ENCODE peak calls at places on chromosome 11, in nine cellular contexts. I is SW 1271, K is DND-41, L is HFFc6, V is hippocampal formation, E is PC-3, C is thoracic aorta, G is body of pancreas, Z is substantia nigra. T is an unnamed sample.

GRCh38 chr11:10716122-10716521 is 22.6 kb upstream of the IRAG1 start:
- DNase-seq in I (no peak), K (no peak), L (no peak), V (no peak), E (peak), C (no peak), G (no peak), Z (no peak), T (no peak)

GRCh38 chr11:64745523-64746328 is 1.8 kb upstream of the RASGRP2 start:
- DNase-seq in I (peak), K (peak), L (no peak), V (peak), E (no peak), C (peak), G (peak), Z (no peak), T (no peak)

GRCh38 chr11:119624102-119624615 is 104.8 kb downstream of the NECTIN1 start:
- DNase-seq in I (no peak), K (no peak), L (no peak), V (no peak), E (peak), C (no peak), G (no peak), Z (no peak), T (no peak)

GRCh38 chr11:14422814-14423182 is 63.8 kb upstream of the RRAS2 start:
- DNase-seq in I (no peak), K (peak), L (no peak), V (no peak), E (no peak), C (no peak), G (no peak), Z (no peak), T (no peak)

GRCh38 chr11:128508785-128509518 is 78.4 kb downstream of the ETS1 start:
- DNase-seq in I (no peak), K (no peak), L (peak), V (no peak), E (peak), C (no peak), G (no peak), Z (no peak), T (no peak)

GRCh38 chr11:103091441-103091809 is 535 bp downstream of the DCUN1D5 start:
- DNase-seq in I (no peak), K (peak), L (no peak), V (no peak), E (peak), C (no peak), G (peak), Z (no peak), T (no peak)

GRCh38 chr11:24697722-24698121 is 200.9 kb downstream of the LUZP2 start:
- DNase-seq in I (no peak), K (no peak), L (no peak), V (no peak), E (peak), C (no peak), G (no peak), Z (no peak), T (no peak)

GRCh38 chr11:133656100-133656635 is 123.9 kb upstream of the OPCML start:
- DNase-seq in I (no peak), K (no peak), L (no peak), V (no peak), E (no peak), C (no peak), G (no peak), Z (no peak), T (no peak)

GRCh38 chr11:114083256-114084252 is 24.0 kb downstream of the ZBTB16 start:
- DNase-seq in I (no peak), K (no peak), L (no peak), V (no peak), E (no peak), C (no peak), G (peak), Z (no peak), T (no peak)

GRCh38 chr11:57214087-57214395 is 23.0 kb downstream of the APLNR start:
- DNase-seq in I (no peak), K (no peak), L (no peak), V (no peak), E (no peak), C (no peak), G (no peak), Z (no peak), T (no peak)

GRCh38 chr11:61955416-61956135 is 5.4 kb downstream of the BEST1 start:
- DNase-seq in I (no peak), K (no peak), L (no peak), V (no peak), E (no peak), C (no peak), G (no peak), Z (no peak), T (no peak)

GRCh38 chr11:97269527-97269926 is 879.7 kb downstream of the JRKL start:
- DNase-seq in I (no peak), K (no peak), L (no peak), V (no peak), E (peak), C (no peak), G (no peak), Z (no peak), T (no peak)

GRCh38 chr11:120413480-120413879 is 77.3 kb downstream of the ARHGEF12 start:
- DNase-seq in I (no peak), K (no peak), L (peak), V (no peak), E (peak), C (no peak), G (no peak), Z (no peak), T (no peak)

T was measured in GM12878.